ENCODE peak calls at places on chromosomes 11 and 22, in six cellular contexts. B is GOT3; V is lower lobe of right lung; U is astrocyte; M is activated T-helper 1 cell treated with anti-CD3 and anti-CD28 coated beads, Interleukin-2, amount 50 U/mL, for 16 hours; S is NCI-H1105 treated with DMSO at 0.1 percent for 48 hours. N is an unnamed sample.

GRCh38 chr11:69328231-69328630 is 34.3 kb downstream of the MYEOV start:
- DNase-seq in U (no peak), S (no peak), M (no peak), B (no peak), V (no peak), N (peak; percentile 57)

GRCh38 chr11:69310934-69311766 is 17.2 kb downstream of the MYEOV start:
- DNase-seq in M (no peak), S (no peak), B (no peak), U (no peak), V (no peak), N (peak; percentile 73)

GRCh38 chr11:114272311-114272710 is 23.9 kb upstream of the NNMT start:
- DNase-seq in S (no peak), B (no peak), U (no peak), V (no peak), M (no peak), N (peak; percentile 25)

GRCh38 chr11:1084561-1085439 is 10.1 kb downstream of the MUC2 start:
- DNase-seq in V (peak; percentile 40), M (no peak), B (no peak), S (no peak), U (no peak), N (peak; percentile 76)

GRCh38 chr11:23976776-23977380 is 520.0 kb upstream of the LUZP2 start:
- DNase-seq in M (no peak), S (no peak), V (no peak), B (no peak), U (peak; percentile 56), N (no peak)

GRCh38 chr11:2765491-2765890 is 65.7 kb upstream of the KCNQ1OT1 start:
- DNase-seq in M (no peak), U (no peak), S (no peak), V (no peak), B (no peak), N (no peak)

GRCh38 chr11:96486890-96487633 is 97.2 kb downstream of the JRKL start:
- DNase-seq in S (peak; percentile 45), B (no peak), V (no peak), U (peak; percentile 16), M (no peak), N (no peak)

GRCh38 chr22:42685941-42686666 is 34.6 kb downstream of the A4GALT start:
- DNase-seq in S (peak; percentile 3), B (no peak), U (no peak), V (no peak), M (no peak), N (no peak)

GRCh38 chr11:25943777-25944661 is 387.9 kb upstream of the ANO3 start:
- DNase-seq in S (no peak), V (no peak), U (no peak), M (no peak), B (no peak), N (peak; percentile 59)

GRCh38 chr11:27218498-27219038 is 144.4 kb downstream of the CCDC34 start:
- DNase-seq in S (no peak), B (no peak), U (peak; percentile 99), V (no peak), M (no peak), N (no peak)

GRCh38 chr22:49997932-49998717 is 14.4 kb downstream of the IL17REL start:
- DNase-seq in B (no peak), V (peak; percentile 36), U (no peak), M (no peak), S (no peak), N (peak; percentile 60)

GRCh38 chr11:67357831-67358555 is 4.6 kb upstream of the POLD4 start:
- DNase-seq in U (peak; percentile 77), B (no peak), M (no peak), S (no peak), V (no peak), N (no peak)

GRCh38 chr11:71342951-71343827 is 90.8 kb upstream of the SHANK2 start:
- DNase-seq in S (peak; percentile 18), M (no peak), U (no peak), V (peak; percentile 57), B (no peak), N (peak; percentile 61)

GRCh38 chr11:46895821-46896220 is 22.5 kb downstream of the LRP4 start:
- DNase-seq in M (no peak), S (peak; percentile 12), U (peak; percentile 17), B (no peak), V (peak; percentile 70), N (peak; percentile 51)